ENCODE peak calls at places on chromosomes 7 and 10, in seven cellular contexts. X, K, H, W, T, S and Z are unnamed samples.

GRCh38 chr10:1432161-1432560 is 305.2 kb downstream of the ADARB2 start:
- DNase-seq in X (no peak), K (no peak), H (no peak), W (no peak), T (no peak), S (no peak), Z (no peak)

GRCh38 chr7:103727982-103728610 is 261.4 kb downstream of the RELN start:
- DNase-seq in X (no peak), K (no peak), H (no peak), W (no peak), T (no peak), S (no peak), Z (no peak)

GRCh38 chr7:114708646-114709045 is 213.2 kb upstream of the MDFIC start:
- DNase-seq in X (no peak), K (no peak), H (no peak), W (no peak), T (no peak), S (no peak), Z (no peak)

GRCh38 chr10:117320050-117320665 is 55.1 kb downstream of the PDZD8 start:
- DNase-seq in X (no peak), K (no peak), H (peak; percentile 43), W (no peak), T (no peak), S (no peak), Z (no peak)

GRCh38 chr7:70037171-70037933 is 439.1 kb downstream of the AUTS2 start:
- DNase-seq in X (no peak), K (no peak), H (no peak), W (no peak), T (no peak), S (no peak), Z (no peak)

GRCh38 chr10:100769481-100769880 is 24.1 kb downstream of the PAX2 start:
- DNase-seq in X (no peak), K (no peak), H (no peak), W (no peak), T (no peak), S (no peak), Z (no peak)

GRCh38 chr7:128189231-128189930 is 51.7 kb upstream of the LEP start:
- DNase-seq in X (no peak), K (no peak), H (no peak), W (no peak), T (no peak), S (no peak), Z (no peak)

GRCh38 chr10:3811331-3811870 is 26.4 kb upstream of the KLF6 start:
- DNase-seq in X (no peak), K (peak; percentile 64), H (peak; percentile 49), W (peak; percentile 32), T (peak; percentile 98), S (no peak), Z (no peak)

GRCh38 chr10:1293636-1294440 is 237.7 kb downstream of the WDR37 start:
- DNase-seq in X (no peak), K (no peak), H (no peak), W (no peak), T (no peak), S (no peak), Z (no peak)

GRCh38 chr10:70051878-70052277 is 768 bp upstream of the MACROH2A2 start:
- DNase-seq in X (no peak), K (no peak), H (no peak), W (no peak), T (no peak), S (no peak), Z (no peak)

GRCh38 chr10:70053896-70054641 is 1.4 kb downstream of the MACROH2A2 start:
- DNase-seq in X (no peak), K (peak; percentile 69), H (peak; percentile 30), W (no peak), T (no peak), S (peak; percentile 44), Z (no peak)

GRCh38 chr10:70054902-70055301 is 2.3 kb downstream of the MACROH2A2 start:
- DNase-seq in X (no peak), K (no peak), H (no peak), W (no peak), T (no peak), S (no peak), Z (no peak)

GRCh38 chr10:70052462-70053211 is at the start of gene MACROH2A2:
- DNase-seq in X (peak; percentile 50), K (peak; percentile 85), H (peak; percentile 75), W (no peak), T (peak; percentile 36), S (peak; percentile 76), Z (peak; percentile 87)

GRCh38 chr10:70053212-70053895 is 708 bp downstream of the MACROH2A2 start:
- DNase-seq in X (no peak), K (peak; percentile 49), H (peak; percentile 22), W (no peak), T (no peak), S (peak; percentile 30), Z (peak; percentile 77)
- H3K27ac ChIP-seq in X (no peak overlapping the region), K (peak overlapping the region; percentile 38), H (peak overlapping the region; percentile 73), W (no peak overlapping the region), T (peak overlapping the region; percentile 32), S (no peak overlapping the region), Z (peak overlapping the region; percentile 17)

DNA sequence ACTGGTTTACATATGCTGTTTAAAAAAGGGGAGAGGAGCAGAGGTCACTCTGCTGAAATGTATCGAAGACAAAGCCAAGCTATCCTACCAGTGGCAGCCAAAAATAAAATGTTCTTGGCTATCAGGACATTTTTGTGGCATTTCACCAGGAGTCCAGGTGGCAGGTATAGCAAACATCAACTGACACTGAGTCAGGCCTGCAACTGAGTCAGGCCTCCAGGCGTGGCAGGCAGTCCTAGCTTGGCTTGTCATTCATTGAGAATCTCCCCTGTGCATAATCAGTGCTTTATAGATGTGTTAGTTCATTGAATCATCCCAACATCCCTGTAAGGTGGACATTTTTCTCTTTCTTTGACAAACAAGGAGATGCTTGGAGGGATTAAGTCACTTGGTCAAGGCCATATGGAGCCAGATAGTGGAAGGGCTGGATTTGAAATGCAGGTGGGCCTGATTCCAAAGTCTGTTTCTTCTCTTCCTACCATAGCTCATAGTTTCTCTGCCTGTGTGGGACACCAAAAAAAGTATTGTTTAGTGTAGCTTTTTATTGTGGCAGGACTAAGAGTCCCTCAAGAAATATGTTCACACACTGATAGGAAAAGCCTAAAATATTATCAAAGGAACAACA is 4.3 kb downstream of the DYNC1I1 start:
- DNase-seq in X (no peak), K (no peak), H (no peak), W (no peak), T (peak; percentile 4), S (no peak), Z (no peak)
- H3K27ac ChIP-seq in X (no peak overlapping the region), K (no peak overlapping the region), H (no peak overlapping the region), W (no peak overlapping the region), T (no peak overlapping the region), S (no peak overlapping the region), Z (no peak overlapping the region)

DNA sequence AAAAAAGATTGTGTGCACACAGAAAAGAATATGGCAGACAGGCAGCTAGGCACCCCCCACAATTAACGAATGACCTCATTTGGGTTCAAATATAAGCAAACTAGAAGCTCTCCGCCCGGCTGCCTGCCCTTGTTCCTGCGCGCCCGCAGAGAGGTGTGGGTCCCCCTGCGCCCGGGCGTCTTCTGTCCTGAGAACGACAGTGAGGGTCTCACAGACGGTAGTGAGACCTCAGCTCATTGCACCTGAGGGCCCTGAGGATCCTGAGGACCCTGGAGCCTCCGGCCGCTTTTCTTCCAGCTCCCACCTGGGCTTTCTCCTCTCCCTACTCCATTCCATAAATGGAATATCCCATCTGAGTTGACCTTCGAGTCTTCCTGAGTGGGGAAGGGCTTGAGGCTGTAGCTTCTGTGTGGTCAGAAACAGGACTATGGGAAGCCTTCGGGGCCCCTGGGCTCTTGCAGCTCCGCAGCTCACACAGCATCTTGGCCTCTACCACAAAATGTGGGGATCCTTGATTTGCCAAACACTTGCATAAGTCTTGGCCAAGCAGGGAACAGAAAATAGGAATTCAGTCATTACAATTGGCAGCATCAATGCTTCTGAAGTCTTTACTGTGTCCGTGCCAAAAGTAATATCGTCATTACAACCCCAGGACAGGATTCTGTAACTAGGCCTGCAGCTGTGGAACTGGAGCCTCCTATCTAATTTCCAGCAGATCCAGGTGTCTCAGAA is 43.8 kb downstream of the JAKMIP3 start:
- DNase-seq in X (peak; percentile 26), K (peak; percentile 74), H (no peak), W (no peak), T (no peak), S (no peak), Z (peak; percentile 47)
- H3K27ac ChIP-seq in X (no peak overlapping the region), K (no peak overlapping the region), H (no peak overlapping the region), W (no peak overlapping the region), T (no peak overlapping the region), S (no peak overlapping the region), Z (no peak overlapping the region)

GRCh38 chr10:119026301-119027110 is 3.0 kb upstream of the NANOS1 start:
- DNase-seq in X (no peak), K (no peak), H (no peak), W (no peak), T (no peak), S (no peak), Z (peak; percentile 78)
- H3K27ac ChIP-seq in X (peak overlapping the region; percentile 81), K (peak overlapping the region; percentile 96), H (peak overlapping the region; percentile 76), W (no peak overlapping the region), T (no peak overlapping the region), S (no peak overlapping the region), Z (no peak overlapping the region)